ENCODE peak calls at places on chromosome 20, in nine cellular contexts. I is GM23338; F is lower lobe of right lung; K is mammary epithelial cell; V is choroid plexus epithelial cell; C is GM12865; P is CD8-positive, alpha-beta T cell; T is D721Med; B is psoas muscle. W is an unnamed sample.

GRCh38 chr20:10132391-10132790 is 86.2 kb upstream of the SNAP25 start:
- DNase-seq in I (no peak), F (no peak), K (no peak), V (no peak), C (no peak), P (no peak), T (no peak), B (no peak), W (no peak)

GRCh38 chr20:6765469-6766058 is 1.9 kb upstream of the BMP2 start:
- DNase-seq in I (peak), F (no peak), K (peak), V (peak), C (peak), P (no peak), T (no peak), B (no peak), W (peak)

GRCh38 chr20:49579195-49579594 is 11.3 kb upstream of the PTGIS start:
- DNase-seq in I (no peak), F (no peak), K (no peak), V (no peak), C (no peak), P (no peak), T (no peak), B (no peak), W (no peak)

GRCh38 chr20:44025756-44026155 is 111.1 kb downstream of the TOX2 start:
- DNase-seq in I (no peak), F (no peak), K (no peak), V (no peak), C (no peak), P (peak), T (no peak), B (no peak), W (no peak)

GRCh38 chr20:43323592-43323991 is 133.9 kb upstream of the PTPRT start:
- DNase-seq in I (no peak), F (no peak), K (no peak), V (no peak), C (no peak), P (no peak), T (no peak), B (no peak), W (no peak)

GRCh38 chr20:44053046-44053445 is 133.9 kb downstream of the JPH2 start:
- DNase-seq in I (no peak), F (no peak), K (no peak), V (no peak), C (no peak), P (peak), T (no peak), B (peak), W (no peak)

GRCh38 chr20:51639206-51639832 is 96.8 kb upstream of the NFATC2 start:
- DNase-seq in I (peak), F (peak), K (peak), V (peak), C (peak), P (peak), T (peak), B (peak), W (peak)

GRCh38 chr20:48725589-48725991 is 102.2 kb downstream of the PREX1 start:
- DNase-seq in I (no peak), F (no peak), K (no peak), V (peak), C (peak), P (no peak), T (no peak), B (no peak), W (peak)

GRCh38 chr20:58708246-58708931 is 15.8 kb downstream of the NPEPL1 start:
- DNase-seq in I (no peak), F (no peak), K (no peak), V (no peak), C (no peak), P (peak), T (no peak), B (peak), W (no peak)

GRCh38 chr20:64083380-64084208 is 604 bp downstream of the LKAAEAR1 start:
- DNase-seq in I (peak), F (peak), K (peak), V (peak), C (peak), P (peak), T (peak), B (peak), W (peak)

GRCh38 chr20:38692436-38693411 is 31.6 kb upstream of the SLC32A1 start:
- DNase-seq in I (peak), F (no peak), K (peak), V (peak), C (peak), P (peak), T (no peak), B (no peak), W (peak)

GRCh38 chr20:50438986-50439407 is 71.2 kb upstream of the PTPN1 start:
- DNase-seq in I (no peak), F (no peak), K (peak), V (peak), C (no peak), P (no peak), T (no peak), B (no peak), W (peak)

GRCh38 chr20:51508158-51508557 is 34.4 kb downstream of the NFATC2 start:
- DNase-seq in I (no peak), F (no peak), K (no peak), V (no peak), C (no peak), P (no peak), T (no peak), B (no peak), W (no peak)

GRCh38 chr20:22466447-22467171 is 117.8 kb downstream of the FOXA2 start:
- DNase-seq in I (no peak), F (no peak), K (no peak), V (no peak), C (no peak), P (no peak), T (no peak), B (no peak), W (no peak)

GRCh38 chr20:22536956-22537756 is 47.2 kb downstream of the FOXA2 start:
- DNase-seq in I (no peak), F (no peak), K (no peak), V (no peak), C (no peak), P (no peak), T (no peak), B (no peak), W (no peak)

GRCh38 chr20:9503530-9504251 is 10.7 kb upstream of the LAMP5 start:
- DNase-seq in I (peak), F (peak), K (no peak), V (peak), C (peak), P (no peak), T (no peak), B (no peak), W (no peak)

GRCh38 chr20:45037050-45037449 is 63.9 kb downstream of the KCNS1 start:
- DNase-seq in I (no peak), F (no peak), K (peak), V (peak), C (no peak), P (no peak), T (no peak), B (no peak), W (peak)

GRCh38 chr20:10319855-10320254 is 101.2 kb downstream of the SNAP25 start:
- DNase-seq in I (no peak), F (no peak), K (peak), V (no peak), C (no peak), P (no peak), T (no peak), B (no peak), W (no peak)

GRCh38 chr20:17536944-17537444 is 5.8 kb upstream of the BFSP1 start:
- DNase-seq in I (peak), F (peak), K (peak), V (peak), C (peak), P (peak), T (no peak), B (peak), W (peak)

GRCh38 chr20:44597930-44598329 is 15.6 kb downstream of the PKIG start:
- DNase-seq in I (no peak), F (no peak), K (no peak), V (peak), C (no peak), P (no peak), T (no peak), B (no peak), W (no peak)

GRCh38 chr20:39264506-39265172 is 302.5 kb downstream of the DHX35 start:
- DNase-seq in I (peak), F (no peak), K (peak), V (peak), C (peak), P (peak), T (no peak), B (peak), W (peak)

GRCh38 chr20:44038681-44039123 is 124.0 kb downstream of the TOX2 start:
- DNase-seq in I (no peak), F (no peak), K (no peak), V (no peak), C (no peak), P (no peak), T (no peak), B (no peak), W (no peak)

GRCh38 chr20:22354647-22355046 is 229.7 kb downstream of the FOXA2 start:
- DNase-seq in I (no peak), F (no peak), K (no peak), V (no peak), C (no peak), P (no peak), T (no peak), B (no peak), W (no peak)

GRCh38 chr20:59153355-59153681 is 10.3 kb upstream of the ZNF831 start:
- DNase-seq in I (no peak), F (peak), K (no peak), V (no peak), C (no peak), P (no peak), T (no peak), B (peak), W (no peak)

GRCh38 chr20:62702886-62703852 is 5.5 kb upstream of the NTSR1 start:
- DNase-seq in I (no peak), F (no peak), K (peak), V (peak), C (no peak), P (peak), T (no peak), B (no peak), W (peak)
- TF ChIP-seq CTCF in I (no peak), F (no peak), K (peak), V (peak), C (no peak), P (no peak), T (no peak), B (no peak), W (peak)

GRCh38 chr20:46636981-46637860 is 14.0 kb downstream of the SLC13A3 start:
- DNase-seq in I (no peak), F (no peak), K (no peak), V (no peak), C (no peak), P (no peak), T (no peak), B (no peak), W (no peak)
- TF ChIP-seq CTCF in I (no peak), F (no peak), K (no peak), V (no peak), C (no peak), P (no peak), T (no peak), B (no peak), W (no peak)

GRCh38 chr20:34472246-34472925 is 43.8 kb upstream of the DYNLRB1 start:
- DNase-seq in I (no peak), F (no peak), K (peak), V (peak), C (no peak), P (no peak), T (no peak), B (no peak), W (peak)

GRCh38 chr20:34475979-34476736 is 40.1 kb upstream of the DYNLRB1 start:
- DNase-seq in I (peak), F (peak), K (no peak), V (peak), C (peak), P (peak), T (no peak), B (peak), W (peak)

GRCh38 chr20:34468956-34469355 is 47.3 kb upstream of the DYNLRB1 start:
- DNase-seq in I (no peak), F (no peak), K (no peak), V (no peak), C (no peak), P (no peak), T (no peak), B (no peak), W (no peak)

DNA sequence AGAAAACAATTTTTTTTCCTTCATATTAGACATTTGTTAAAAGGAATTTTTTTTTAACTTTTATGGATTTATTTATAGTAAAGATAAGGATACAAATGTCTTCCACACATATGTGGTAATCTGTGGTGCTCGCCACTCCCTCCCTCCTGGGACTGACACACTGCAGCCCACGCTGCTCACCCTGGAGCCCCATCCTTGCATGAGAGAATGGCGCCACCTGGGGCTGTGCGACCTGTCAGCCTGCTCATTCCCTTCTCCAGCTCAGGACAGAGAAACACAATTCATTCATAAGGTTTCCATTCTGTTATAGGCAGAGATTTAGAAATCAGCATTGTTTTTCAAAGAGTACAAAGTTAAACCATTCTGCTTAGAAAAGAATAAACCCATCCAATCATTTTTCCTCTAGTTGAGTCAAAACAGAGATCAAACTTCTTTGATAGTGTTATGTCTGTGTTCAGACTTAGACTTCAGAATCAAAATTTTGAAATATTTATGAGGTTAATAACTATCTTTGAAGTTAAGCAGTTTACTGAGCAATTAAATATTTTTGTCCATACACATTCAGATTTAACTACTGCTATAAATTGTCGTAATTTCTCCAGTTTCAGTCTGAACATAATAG is 42.8 kb upstream of the DYNLRB1 start:
- DNase-seq in I (peak), F (no peak), K (peak), V (peak), C (peak), P (peak), T (no peak), B (peak), W (peak)
- TF ChIP-seq CTCF in I (peak), F (peak), K (peak), V (peak), C (peak), P (no peak), T (peak), B (peak), W (peak)

DNA sequence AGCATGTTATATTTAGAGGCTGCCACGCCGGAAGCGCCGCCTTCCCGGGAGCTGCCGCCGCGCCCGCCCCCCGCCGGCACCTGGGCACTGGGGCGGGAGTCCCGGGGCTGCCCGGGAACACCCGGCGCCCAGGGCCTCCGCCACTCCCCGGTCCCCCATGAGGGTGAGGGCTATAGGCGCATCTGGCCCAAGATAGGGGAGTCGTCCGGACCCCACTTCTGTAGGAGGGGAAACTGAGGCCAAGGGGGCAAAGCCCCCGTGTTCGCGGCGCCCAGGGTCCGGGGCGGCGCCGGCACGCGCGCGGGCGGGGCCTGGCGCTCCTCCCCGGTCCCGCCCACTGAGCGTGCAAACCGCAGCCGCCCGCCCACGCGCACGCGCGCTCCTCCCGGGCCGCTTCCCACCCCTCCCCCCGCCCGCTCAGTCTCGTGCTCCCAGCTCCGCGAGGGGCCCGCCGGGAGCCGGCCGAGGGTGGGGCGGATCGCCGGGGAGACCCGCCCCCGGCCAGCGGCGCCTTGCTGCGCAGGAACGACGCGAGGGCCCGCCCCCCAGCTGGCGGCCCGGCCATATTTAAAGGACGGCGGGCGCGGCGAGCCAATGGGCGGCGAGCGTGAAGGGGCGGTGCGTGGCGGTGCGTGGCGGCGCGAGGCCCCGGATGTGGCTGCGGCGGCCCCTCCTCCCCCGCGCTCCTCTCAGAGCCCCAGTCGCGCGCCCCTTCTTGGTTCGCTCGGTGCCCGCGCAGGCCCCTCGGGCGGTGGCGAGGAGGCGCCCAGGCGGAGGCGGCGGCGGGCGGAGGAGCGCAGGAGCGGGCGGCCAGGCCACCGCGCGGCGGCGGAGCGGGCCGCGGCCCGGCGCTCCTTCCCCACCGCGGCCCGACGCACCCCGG is at the start of gene LSM14B:
- DNase-seq in I (peak), F (peak), K (peak), V (peak), C (peak), P (peak), T (peak), B (peak), W (peak)
- TF ChIP-seq CTCF in I (no peak), F (no peak), K (no peak), V (no peak), C (no peak), P (no peak), T (no peak), B (no peak), W (no peak)

DNA sequence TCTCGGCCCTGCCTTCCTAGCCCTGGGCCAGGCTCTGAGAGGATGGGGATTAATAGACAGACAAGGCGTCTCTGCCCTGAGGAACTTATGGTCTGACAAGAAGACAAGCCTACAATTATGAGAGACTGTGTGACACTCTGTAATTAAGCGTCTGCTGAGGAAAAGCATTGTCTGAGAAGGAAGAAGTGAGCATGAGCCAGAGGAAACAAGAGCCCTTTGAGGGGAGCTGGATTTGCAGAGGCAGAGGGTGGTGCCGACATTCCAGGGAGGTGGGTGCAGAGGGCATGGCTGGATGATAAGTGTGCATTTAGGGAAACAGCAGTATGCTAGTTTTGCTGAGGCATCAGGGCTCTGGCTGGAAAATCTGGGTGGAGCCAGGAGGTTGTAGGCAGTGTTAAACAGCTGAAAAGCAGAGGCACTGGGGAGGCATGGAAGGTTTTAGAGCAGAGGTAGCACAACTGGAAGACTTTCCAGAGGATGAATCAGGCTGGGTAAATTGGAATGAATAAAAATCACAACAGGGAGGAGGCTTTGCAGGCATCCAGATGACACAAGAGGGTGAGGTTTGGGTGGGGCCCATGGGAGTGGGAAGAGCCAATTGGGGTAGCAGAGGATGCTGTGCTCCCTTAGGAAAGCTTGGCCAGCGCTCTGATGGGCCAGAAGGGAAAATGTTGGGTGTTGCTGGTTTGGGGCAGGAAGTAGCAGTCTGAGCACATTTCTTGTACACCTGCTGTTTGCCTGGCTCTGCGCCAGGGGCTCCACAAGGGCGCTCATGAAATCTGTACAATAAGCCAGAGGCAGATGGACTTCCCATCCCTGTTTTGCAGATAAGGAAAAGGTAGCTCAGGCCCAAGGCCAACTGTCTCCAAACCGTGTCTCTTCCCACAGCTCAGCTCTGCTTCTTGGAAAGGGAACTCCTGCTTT is 74.0 kb upstream of the MYL9 start:
- DNase-seq in I (no peak), F (peak), K (peak), V (peak), C (peak), P (peak), T (peak), B (peak), W (peak)
- TF ChIP-seq CTCF in I (no peak), F (no peak), K (no peak), V (no peak), C (no peak), P (no peak), T (no peak), B (no peak), W (no peak)

DNA sequence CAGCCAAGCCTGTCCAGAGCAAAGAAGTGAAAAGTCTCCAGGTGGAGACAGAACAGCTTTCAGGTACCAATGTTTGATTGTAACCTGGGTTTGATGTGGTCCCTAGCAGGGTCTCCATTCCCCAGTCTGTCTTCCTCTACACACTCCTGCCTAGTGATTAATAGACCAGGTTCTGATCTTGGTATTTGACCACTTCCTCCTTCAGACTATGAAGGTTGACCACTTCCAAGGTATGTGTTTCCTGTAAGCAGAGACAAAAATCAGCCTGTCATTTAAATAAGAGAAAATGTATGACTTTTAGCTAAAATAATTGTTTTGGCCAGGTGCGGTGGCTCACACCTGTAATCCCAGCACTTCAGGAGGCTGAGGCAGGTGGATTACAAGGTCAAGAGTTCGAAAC is 41.8 kb upstream of the TOP1 start:
- DNase-seq in I (no peak), F (no peak), K (no peak), V (no peak), C (peak), P (no peak), T (no peak), B (no peak), W (no peak)
- TF ChIP-seq CTCF in I (no peak), F (no peak), K (no peak), V (no peak), C (no peak), P (no peak), T (no peak), B (no peak), W (no peak)

GRCh38 chr20:37559312-37560027 is 31.8 kb upstream of the BLCAP start:
- DNase-seq in I (no peak), F (no peak), K (no peak), V (no peak), C (no peak), P (no peak), T (no peak), B (no peak), W (no peak)
- TF ChIP-seq CTCF in I (no peak), F (no peak), K (no peak), V (no peak), C (no peak), P (no peak), T (no peak), B (no peak), W (no peak)

GRCh38 chr20:36064661-36065426 is 89.7 kb upstream of the EPB41L1 start:
- DNase-seq in I (peak), F (peak), K (peak), V (peak), C (peak), P (peak), T (peak), B (peak), W (peak)
- TF ChIP-seq CTCF in I (no peak), F (no peak), K (no peak), V (no peak), C (no peak), P (no peak), T (no peak), B (no peak), W (no peak)

GRCh38 chr20:57005146-57005933 is 261.1 kb downstream of the BMP7 start:
- DNase-seq in I (no peak), F (no peak), K (no peak), V (no peak), C (no peak), P (no peak), T (no peak), B (no peak), W (no peak)

GRCh38 chr20:57004416-57004815 is 262.0 kb downstream of the BMP7 start:
- DNase-seq in I (no peak), F (no peak), K (no peak), V (no peak), C (no peak), P (no peak), T (no peak), B (no peak), W (no peak)

GRCh38 chr20:57008217-57008616 is 258.2 kb downstream of the BMP7 start:
- DNase-seq in I (no peak), F (no peak), K (peak), V (no peak), C (no peak), P (no peak), T (no peak), B (no peak), W (no peak)

GRCh38 chr20:57007171-57007540 is 259.3 kb downstream of the BMP7 start:
- DNase-seq in I (no peak), F (no peak), K (no peak), V (no peak), C (no peak), P (no peak), T (no peak), B (no peak), W (no peak)

GRCh38 chr20:57006411-57007170 is 259.9 kb downstream of the BMP7 start:
- DNase-seq in I (no peak), F (no peak), K (peak), V (peak), C (no peak), P (no peak), T (no peak), B (no peak), W (no peak)
- TF ChIP-seq CTCF in I (no peak), F (no peak), K (no peak), V (no peak), C (no peak), P (no peak), T (no peak), B (no peak), W (no peak)